ENCODE peak calls at places on chromosome 4, in four cellular contexts. K is H1, D is A549, A is HepG2. N is an unnamed sample.

GRCh38 chr4:41119867-41120295 is 94.5 kb downstream of the APBB2 start:
- DNase-seq in K (no peak), D (no peak), A (no peak), N (no peak)

GRCh38 chr4:79429113-79430034 is 21.3 kb upstream of the GK2 start:
- DNase-seq in K (no peak), D (no peak), A (no peak), N (no peak)

GRCh38 chr4:15729910-15730533 is 27.2 kb downstream of the BST1 start:
- DNase-seq in K (no peak), D (peak), A (peak), N (peak)

GRCh38 chr4:19807505-19807904 is 444.2 kb upstream of the SLIT2 start:
- DNase-seq in K (no peak), D (no peak), A (no peak), N (no peak)

GRCh38 chr4:2497931-2498330 is 29.0 kb downstream of the RNF4 start:
- DNase-seq in K (no peak), D (no peak), A (no peak), N (no peak)

GRCh38 chr4:120703908-120704307 is 218.6 kb downstream of the PRDM5 start:
- DNase-seq in K (no peak), D (no peak), A (no peak), N (no peak)

GRCh38 chr4:169906104-169906503 is 120.1 kb downstream of the MFAP3L start:
- DNase-seq in K (no peak), D (no peak), A (peak), N (no peak)

GRCh38 chr4:184826315-184827266 is 823 bp upstream of the ACSL1 start:
- DNase-seq in K (no peak), D (no peak), A (no peak), N (peak)

GRCh38 chr4:36823199-36823967 is 421.2 kb upstream of the NWD2 start:
- DNase-seq in K (no peak), D (no peak), A (no peak), N (no peak)

GRCh38 chr4:5874811-5875465 is 17.9 kb downstream of the CRMP1 start:
- DNase-seq in K (no peak), D (no peak), A (no peak), N (no peak)

GRCh38 chr4:25908491-25908901 is 5.5 kb upstream of the SMIM20 start:
- DNase-seq in K (no peak), D (peak), A (peak), N (no peak)

GRCh38 chr4:88549815-88550214 is 26.2 kb upstream of the PYURF start:
- DNase-seq in K (no peak), D (no peak), A (no peak), N (no peak)

DNA sequence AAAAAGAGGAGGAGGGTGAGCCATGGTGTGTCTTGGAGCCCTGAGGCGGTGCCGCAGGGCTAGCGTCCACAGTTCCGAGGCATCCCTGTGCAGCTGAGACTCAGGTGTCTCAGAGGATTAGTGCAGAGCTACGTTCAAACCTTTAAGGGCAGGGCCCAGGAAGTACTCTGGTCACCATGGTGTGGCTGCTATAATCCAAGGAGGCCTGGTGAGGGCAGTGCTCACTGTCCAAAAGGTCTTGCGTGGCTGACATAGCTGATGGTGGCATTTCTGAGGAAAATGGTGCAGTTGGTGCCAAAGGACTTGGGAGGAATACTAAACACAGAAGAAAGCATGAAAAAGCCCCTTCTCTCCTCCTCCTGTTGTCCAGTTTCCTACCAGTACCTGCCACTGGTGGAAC is 146.9 kb downstream of the DCHS2 start:
- DNase-seq in K (no peak), D (no peak), A (peak), N (peak)
- TF ChIP-seq RNF2 in K (no peak), D (no peak), A (no peak), N (no peak)

GRCh38 chr4:125702406-125702805 is 387.7 kb downstream of the FAT4 start:
- DNase-seq in K (no peak), D (no peak), A (no peak), N (no peak)

GRCh38 chr4:125703443-125703842 is 388.7 kb downstream of the FAT4 start:
- DNase-seq in K (no peak), D (no peak), A (no peak), N (no peak)

GRCh38 chr4:125705681-125706080 is 390.9 kb downstream of the FAT4 start:
- DNase-seq in K (no peak), D (no peak), A (no peak), N (no peak)

GRCh38 chr4:125707397-125707796 is 392.6 kb downstream of the FAT4 start:
- DNase-seq in K (no peak), D (no peak), A (no peak), N (no peak)

DNA sequence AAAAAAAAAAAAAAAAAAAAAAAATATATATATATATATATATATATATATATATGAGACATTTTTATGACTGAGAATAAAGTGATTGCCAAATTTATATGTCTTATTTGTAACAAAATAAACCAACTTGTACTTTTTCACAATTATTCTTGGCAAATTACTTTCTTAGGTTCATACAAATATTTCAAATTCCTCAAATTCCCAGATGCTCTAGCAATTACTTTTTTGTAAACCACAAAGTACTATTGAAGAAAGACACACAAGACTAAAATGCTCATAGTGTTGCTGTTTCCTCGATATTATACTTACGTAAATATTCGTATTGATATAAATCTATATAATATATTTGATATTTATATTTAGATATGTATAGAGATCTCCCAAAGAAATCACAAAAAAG is 390.0 kb downstream of the FAT4 start:
- DNase-seq in K (no peak), D (no peak), A (no peak), N (no peak)
- TF ChIP-seq RNF2 in K (no peak), D (no peak), A (no peak), N (no peak)

GRCh38 chr4:147638942-147639341 is 21.7 kb downstream of the TMEM184C start:
- DNase-seq in K (no peak), D (no peak), A (no peak), N (no peak)

GRCh38 chr4:147639388-147639787 is 22.2 kb downstream of the TMEM184C start:
- DNase-seq in K (no peak), D (no peak), A (no peak), N (no peak)

GRCh38 chr4:147640331-147640730 is 23.1 kb downstream of the TMEM184C start:
- DNase-seq in K (no peak), D (no peak), A (no peak), N (no peak)

GRCh38 chr4:147635348-147635747 is 18.2 kb downstream of the TMEM184C start:
- DNase-seq in K (no peak), D (no peak), A (no peak), N (no peak)

GRCh38 chr4:147638365-147638764 is 21.2 kb downstream of the TMEM184C start:
- DNase-seq in K (no peak), D (no peak), A (no peak), N (no peak)
- TF ChIP-seq RNF2 in K (no peak), D (no peak), A (no peak), N (no peak)

GRCh38 chr4:7540216-7540615 is 105.5 kb upstream of the PSAPL1 start:
- DNase-seq in K (no peak), D (no peak), A (no peak), N (no peak)

GRCh38 chr4:7540654-7541413 is 106.1 kb upstream of the PSAPL1 start:
- DNase-seq in K (no peak), D (no peak), A (no peak), N (no peak)

GRCh38 chr4:7538518-7538917 is 103.8 kb upstream of the PSAPL1 start:
- DNase-seq in K (no peak), D (no peak), A (no peak), N (no peak)

GRCh38 chr4:7539186-7539585 is 104.5 kb upstream of the PSAPL1 start:
- DNase-seq in K (no peak), D (no peak), A (no peak), N (no peak)

DNA sequence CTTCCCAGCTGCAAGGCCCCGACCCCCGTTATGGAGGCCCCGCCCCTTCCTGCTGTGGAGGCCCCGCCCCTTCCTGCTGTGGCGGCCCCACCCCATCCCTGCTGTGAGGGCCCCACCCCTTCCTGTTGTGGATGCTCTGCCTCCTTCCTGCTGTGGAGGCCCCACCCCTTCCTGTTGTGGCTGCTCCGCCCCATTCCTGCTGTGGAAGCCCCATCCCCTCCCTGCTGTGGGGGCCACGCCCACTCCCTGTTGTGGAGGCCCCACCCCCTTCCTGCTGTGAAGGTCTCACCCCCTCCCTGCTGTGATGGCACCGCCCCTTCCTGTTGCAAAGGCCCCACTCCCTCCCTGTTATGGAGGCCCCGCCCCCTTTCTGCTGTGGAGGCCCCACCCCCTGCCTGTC is 104.9 kb upstream of the PSAPL1 start:
- DNase-seq in K (no peak), D (peak), A (peak), N (peak)
- TF ChIP-seq RNF2 in K (no peak), D (no peak), A (no peak), N (no peak)

GRCh38 chr4:167452922-167453321 is 218.6 kb upstream of the SPOCK3 start:
- DNase-seq in K (no peak), D (no peak), A (no peak), N (no peak)
- TF ChIP-seq RNF2 in K (no peak), D (no peak), A (no peak), N (no peak)

GRCh38 chr4:99722662-99723061 is 65.0 kb upstream of the C4orf54 start:
- DNase-seq in K (no peak), D (no peak), A (no peak), N (no peak)
- TF ChIP-seq RNF2 in K (no peak), D (no peak), A (no peak), N (no peak)

N was measured in K562.